ENCODE peak calls at places on chromosomes 1 and 21, in ten cellular contexts. One of them, this sample, is unnamed. For H3K4me1 and H3K36me3, the result is how much of the 10 kb centered on the place peaks cover.

GRCh38 chr1:37186246-37186756 is 152.0 kb upstream of the GRIK3 start:
- DNase-seq in mesenchymal stem cell: no peak
- DNase-seq in psoas muscle: no peak
- DNase-seq in cardiac muscle cell: no peak
- DNase-seq in keratinocyte: no peak
- DNase-seq in suprapubic skin: no peak
- DNase-seq in testis: no peak
- DNase-seq in SJCRH30: no peak
- DNase-seq in right atrium auricular region: no peak
- DNase-seq in endodermal cell: peak
- DNase-seq in this sample: no peak

GRCh38 chr1:45304311-45305081 is 22.2 kb upstream of the HPDL start:
- DNase-seq in mesenchymal stem cell: no peak
- DNase-seq in psoas muscle: peak
- DNase-seq in cardiac muscle cell: peak
- DNase-seq in keratinocyte: no peak
- DNase-seq in suprapubic skin: peak
- DNase-seq in testis: peak
- DNase-seq in SJCRH30: peak
- DNase-seq in right atrium auricular region: peak
- DNase-seq in endodermal cell: no peak
- DNase-seq in this sample: no peak

GRCh38 chr1:32501865-32502264 is 37.0 kb downstream of the ZBTB8B start:
- DNase-seq in mesenchymal stem cell: no peak
- DNase-seq in psoas muscle: peak
- DNase-seq in cardiac muscle cell: no peak
- DNase-seq in keratinocyte: no peak
- DNase-seq in suprapubic skin: no peak
- DNase-seq in testis: peak
- DNase-seq in SJCRH30: no peak
- DNase-seq in right atrium auricular region: peak
- DNase-seq in endodermal cell: no peak
- DNase-seq in this sample: peak

GRCh38 chr1:26991310-26992116 is 2.0 kb upstream of the TRNP1 start:
- DNase-seq in mesenchymal stem cell: peak
- DNase-seq in psoas muscle: no peak
- DNase-seq in cardiac muscle cell: no peak
- DNase-seq in keratinocyte: no peak
- DNase-seq in suprapubic skin: no peak
- DNase-seq in testis: no peak
- DNase-seq in SJCRH30: no peak
- DNase-seq in right atrium auricular region: no peak
- DNase-seq in endodermal cell: peak
- DNase-seq in this sample: no peak

GRCh38 chr1:53197301-53198205 is 929 bp downstream of the CPT2 start:
- DNase-seq in mesenchymal stem cell: peak
- DNase-seq in psoas muscle: no peak
- DNase-seq in cardiac muscle cell: peak
- DNase-seq in keratinocyte: no peak
- DNase-seq in suprapubic skin: no peak
- DNase-seq in testis: no peak
- DNase-seq in SJCRH30: peak
- DNase-seq in right atrium auricular region: no peak
- DNase-seq in endodermal cell: no peak
- DNase-seq in this sample: no peak

GRCh38 chr1:3799976-3800685 is 3.8 kb upstream of the LRRC47 start:
- DNase-seq in mesenchymal stem cell: peak
- DNase-seq in psoas muscle: no peak
- DNase-seq in cardiac muscle cell: no peak
- DNase-seq in keratinocyte: no peak
- DNase-seq in suprapubic skin: no peak
- DNase-seq in testis: no peak
- DNase-seq in SJCRH30: peak
- DNase-seq in right atrium auricular region: no peak
- DNase-seq in endodermal cell: no peak
- DNase-seq in this sample: no peak

GRCh38 chr1:153790282-153790995 is 15.2 kb downstream of the SLC27A3 start:
- DNase-seq in mesenchymal stem cell: peak
- DNase-seq in psoas muscle: peak
- DNase-seq in cardiac muscle cell: peak
- DNase-seq in keratinocyte: no peak
- DNase-seq in suprapubic skin: peak
- DNase-seq in testis: peak
- DNase-seq in SJCRH30: peak
- DNase-seq in right atrium auricular region: peak
- DNase-seq in endodermal cell: no peak
- DNase-seq in this sample: peak

GRCh38 chr1:175000697-175001187 is 995 bp downstream of the CACYBP start:
- DNase-seq in mesenchymal stem cell: peak
- DNase-seq in psoas muscle: no peak
- DNase-seq in cardiac muscle cell: no peak
- DNase-seq in keratinocyte: no peak
- DNase-seq in suprapubic skin: no peak
- DNase-seq in testis: no peak
- DNase-seq in SJCRH30: no peak
- DNase-seq in right atrium auricular region: no peak
- DNase-seq in endodermal cell: no peak
- DNase-seq in this sample: no peak

GRCh38 chr1:66335859-66336640 is 197.9 kb upstream of the SGIP1 start:
- DNase-seq in mesenchymal stem cell: peak
- DNase-seq in psoas muscle: peak
- DNase-seq in cardiac muscle cell: no peak
- DNase-seq in keratinocyte: no peak
- DNase-seq in suprapubic skin: peak
- DNase-seq in testis: peak
- DNase-seq in SJCRH30: peak
- DNase-seq in right atrium auricular region: peak
- DNase-seq in endodermal cell: peak
- DNase-seq in this sample: peak

GRCh38 chr1:232952514-232953175 is 2.2 kb downstream of the NTPCR start:
- DNase-seq in mesenchymal stem cell: peak
- DNase-seq in psoas muscle: no peak
- DNase-seq in cardiac muscle cell: peak
- DNase-seq in keratinocyte: peak
- DNase-seq in suprapubic skin: no peak
- DNase-seq in testis: peak
- DNase-seq in SJCRH30: peak
- DNase-seq in right atrium auricular region: no peak
- DNase-seq in endodermal cell: peak
- DNase-seq in this sample: no peak

GRCh38 chr21:36461918-36462486 is 17.9 kb downstream of the CLDN14 start:
- DNase-seq in mesenchymal stem cell: no peak
- DNase-seq in psoas muscle: no peak
- DNase-seq in cardiac muscle cell: peak
- DNase-seq in keratinocyte: no peak
- DNase-seq in suprapubic skin: no peak
- DNase-seq in testis: no peak
- DNase-seq in SJCRH30: peak
- DNase-seq in right atrium auricular region: no peak
- DNase-seq in endodermal cell: peak
- DNase-seq in this sample: no peak
- H3K4me1 ChIP-seq in mesenchymal stem cell: under half
- H3K4me1 ChIP-seq in psoas muscle: under half
- H3K4me1 ChIP-seq in cardiac muscle cell: under half
- H3K4me1 ChIP-seq in keratinocyte: under half
- H3K4me1 ChIP-seq in suprapubic skin: under half
- H3K4me1 ChIP-seq in testis: under half
- H3K4me1 ChIP-seq in SJCRH30: under half
- H3K4me1 ChIP-seq in right atrium auricular region: under half
- H3K4me1 ChIP-seq in endodermal cell: under half
- H3K4me1 ChIP-seq in this sample: under half

GRCh38 chr21:25759573-25759972 is 24.8 kb downstream of the GABPA start:
- DNase-seq in mesenchymal stem cell: peak
- DNase-seq in psoas muscle: no peak
- DNase-seq in cardiac muscle cell: no peak
- DNase-seq in keratinocyte: no peak
- DNase-seq in suprapubic skin: no peak
- DNase-seq in testis: no peak
- DNase-seq in SJCRH30: no peak
- DNase-seq in right atrium auricular region: no peak
- DNase-seq in endodermal cell: no peak
- DNase-seq in this sample: no peak

GRCh38 chr21:25760061-25760460 is 25.3 kb downstream of the GABPA start:
- DNase-seq in mesenchymal stem cell: no peak
- DNase-seq in psoas muscle: no peak
- DNase-seq in cardiac muscle cell: no peak
- DNase-seq in keratinocyte: no peak
- DNase-seq in suprapubic skin: no peak
- DNase-seq in testis: no peak
- DNase-seq in SJCRH30: no peak
- DNase-seq in right atrium auricular region: no peak
- DNase-seq in endodermal cell: no peak
- DNase-seq in this sample: no peak

GRCh38 chr21:25767921-25768320 is 33.1 kb downstream of the GABPA start:
- DNase-seq in mesenchymal stem cell: no peak
- DNase-seq in psoas muscle: no peak
- DNase-seq in cardiac muscle cell: no peak
- DNase-seq in keratinocyte: no peak
- DNase-seq in suprapubic skin: no peak
- DNase-seq in testis: no peak
- DNase-seq in SJCRH30: no peak
- DNase-seq in right atrium auricular region: no peak
- DNase-seq in endodermal cell: no peak
- DNase-seq in this sample: no peak

GRCh38 chr21:25764065-25764464 is 29.3 kb downstream of the GABPA start:
- DNase-seq in mesenchymal stem cell: no peak
- DNase-seq in psoas muscle: no peak
- DNase-seq in cardiac muscle cell: no peak
- DNase-seq in keratinocyte: no peak
- DNase-seq in suprapubic skin: no peak
- DNase-seq in testis: no peak
- DNase-seq in SJCRH30: no peak
- DNase-seq in right atrium auricular region: no peak
- DNase-seq in endodermal cell: no peak
- DNase-seq in this sample: no peak
- H3K36me3 ChIP-seq in mesenchymal stem cell: half or more
- H3K36me3 ChIP-seq in psoas muscle: under half
- H3K36me3 ChIP-seq in cardiac muscle cell: under half
- H3K36me3 ChIP-seq in keratinocyte: under half
- H3K36me3 ChIP-seq in suprapubic skin: half or more
- H3K36me3 ChIP-seq in testis: under half
- H3K36me3 ChIP-seq in SJCRH30: under half
- H3K36me3 ChIP-seq in right atrium auricular region: half or more
- H3K36me3 ChIP-seq in endodermal cell: half or more
- H3K36me3 ChIP-seq in this sample: half or more

GRCh38 chr1:172717722-172718455 is 59.0 kb downstream of the FASLG start:
- DNase-seq in mesenchymal stem cell: peak
- DNase-seq in psoas muscle: no peak
- DNase-seq in cardiac muscle cell: no peak
- DNase-seq in keratinocyte: no peak
- DNase-seq in suprapubic skin: no peak
- DNase-seq in testis: peak
- DNase-seq in SJCRH30: no peak
- DNase-seq in right atrium auricular region: no peak
- DNase-seq in endodermal cell: no peak
- DNase-seq in this sample: no peak

GRCh38 chr1:172720325-172720724 is 61.4 kb downstream of the FASLG start:
- DNase-seq in mesenchymal stem cell: no peak
- DNase-seq in psoas muscle: no peak
- DNase-seq in cardiac muscle cell: no peak
- DNase-seq in keratinocyte: no peak
- DNase-seq in suprapubic skin: no peak
- DNase-seq in testis: no peak
- DNase-seq in SJCRH30: no peak
- DNase-seq in right atrium auricular region: no peak
- DNase-seq in endodermal cell: no peak
- DNase-seq in this sample: no peak

GRCh38 chr1:172719066-172719627 is 60.2 kb downstream of the FASLG start:
- DNase-seq in mesenchymal stem cell: no peak
- DNase-seq in psoas muscle: no peak
- DNase-seq in cardiac muscle cell: no peak
- DNase-seq in keratinocyte: peak
- DNase-seq in suprapubic skin: no peak
- DNase-seq in testis: no peak
- DNase-seq in SJCRH30: no peak
- DNase-seq in right atrium auricular region: no peak
- DNase-seq in endodermal cell: no peak
- DNase-seq in this sample: no peak

GRCh38 chr1:172723251-172723650 is 64.3 kb downstream of the FASLG start:
- DNase-seq in mesenchymal stem cell: peak
- DNase-seq in psoas muscle: no peak
- DNase-seq in cardiac muscle cell: no peak
- DNase-seq in keratinocyte: no peak
- DNase-seq in suprapubic skin: no peak
- DNase-seq in testis: no peak
- DNase-seq in SJCRH30: no peak
- DNase-seq in right atrium auricular region: no peak
- DNase-seq in endodermal cell: no peak
- DNase-seq in this sample: no peak

GRCh38 chr1:172719694-172720138 is 60.8 kb downstream of the FASLG start:
- DNase-seq in mesenchymal stem cell: peak
- DNase-seq in psoas muscle: no peak
- DNase-seq in cardiac muscle cell: peak
- DNase-seq in keratinocyte: no peak
- DNase-seq in suprapubic skin: no peak
- DNase-seq in testis: no peak
- DNase-seq in SJCRH30: peak
- DNase-seq in right atrium auricular region: no peak
- DNase-seq in endodermal cell: peak
- DNase-seq in this sample: no peak
- H3K27ac ChIP-seq in mesenchymal stem cell: no peak
- H3K27ac ChIP-seq in psoas muscle: no peak
- H3K27ac ChIP-seq in cardiac muscle cell: no peak
- H3K27ac ChIP-seq in keratinocyte: peak
- H3K27ac ChIP-seq in suprapubic skin: no peak
- H3K27ac ChIP-seq in testis: no peak
- H3K27ac ChIP-seq in SJCRH30: no peak
- H3K27ac ChIP-seq in right atrium auricular region: no peak
- H3K27ac ChIP-seq in endodermal cell: no peak
- H3K27ac ChIP-seq in this sample: no peak

GRCh38 chr1:116983112-116983511 is 18.4 kb upstream of the CD101 start:
- DNase-seq in mesenchymal stem cell: no peak
- DNase-seq in psoas muscle: no peak
- DNase-seq in cardiac muscle cell: no peak
- DNase-seq in keratinocyte: no peak
- DNase-seq in suprapubic skin: no peak
- DNase-seq in testis: no peak
- DNase-seq in SJCRH30: no peak
- DNase-seq in right atrium auricular region: no peak
- DNase-seq in endodermal cell: no peak
- DNase-seq in this sample: no peak

GRCh38 chr1:116986531-116987255 is 14.9 kb upstream of the CD101 start:
- DNase-seq in mesenchymal stem cell: no peak
- DNase-seq in psoas muscle: no peak
- DNase-seq in cardiac muscle cell: no peak
- DNase-seq in keratinocyte: no peak
- DNase-seq in suprapubic skin: no peak
- DNase-seq in testis: no peak
- DNase-seq in SJCRH30: no peak
- DNase-seq in right atrium auricular region: no peak
- DNase-seq in endodermal cell: no peak
- DNase-seq in this sample: no peak

GRCh38 chr1:116982319-116983004 is 19.1 kb upstream of the CD101 start:
- DNase-seq in mesenchymal stem cell: no peak
- DNase-seq in psoas muscle: no peak
- DNase-seq in cardiac muscle cell: no peak
- DNase-seq in keratinocyte: no peak
- DNase-seq in suprapubic skin: no peak
- DNase-seq in testis: no peak
- DNase-seq in SJCRH30: no peak
- DNase-seq in right atrium auricular region: no peak
- DNase-seq in endodermal cell: peak
- DNase-seq in this sample: no peak

GRCh38 chr1:116983678-116984077 is 17.9 kb upstream of the CD101 start:
- DNase-seq in mesenchymal stem cell: peak
- DNase-seq in psoas muscle: no peak
- DNase-seq in cardiac muscle cell: no peak
- DNase-seq in keratinocyte: no peak
- DNase-seq in suprapubic skin: no peak
- DNase-seq in testis: no peak
- DNase-seq in SJCRH30: no peak
- DNase-seq in right atrium auricular region: no peak
- DNase-seq in endodermal cell: no peak
- DNase-seq in this sample: no peak

GRCh38 chr1:116984406-116985160 is 17.0 kb upstream of the CD101 start:
- DNase-seq in mesenchymal stem cell: no peak
- DNase-seq in psoas muscle: peak
- DNase-seq in cardiac muscle cell: no peak
- DNase-seq in keratinocyte: no peak
- DNase-seq in suprapubic skin: no peak
- DNase-seq in testis: no peak
- DNase-seq in SJCRH30: no peak
- DNase-seq in right atrium auricular region: no peak
- DNase-seq in endodermal cell: no peak
- DNase-seq in this sample: no peak
- H3K4me1 ChIP-seq in mesenchymal stem cell: under half
- H3K4me1 ChIP-seq in psoas muscle: under half
- H3K4me1 ChIP-seq in cardiac muscle cell: under half
- H3K4me1 ChIP-seq in keratinocyte: under half
- H3K4me1 ChIP-seq in suprapubic skin: under half
- H3K4me1 ChIP-seq in testis: under half
- H3K4me1 ChIP-seq in SJCRH30: under half
- H3K4me1 ChIP-seq in right atrium auricular region: under half
- H3K4me1 ChIP-seq in endodermal cell: under half
- H3K4me1 ChIP-seq in this sample: under half

This sample was measured in left ventricle myocardium inferior.